ENCODE peak calls at places on chromosome 6, in nine cellular contexts. Y is BJ, V is A549, H is GM23248, O is left ventricle myocardium inferior, X is SJSA1, D is RWPE2, Z is H7, A is gastrocnemius medialis. Q is an unnamed sample.

GRCh38 chr6:40620546-40620945 is 33.4 kb upstream of the LRFN2 start:
- DNase-seq in Y (no peak), H (no peak), X (no peak), D (no peak), V (no peak), A (no peak), O (no peak), Z (no peak), Q (no peak)

GRCh38 chr6:11172501-11173337 is 59.7 kb downstream of the NEDD9 start:
- DNase-seq in O (peak; percentile 68), X (peak; percentile 65), H (peak; percentile 50), D (no peak), V (peak; percentile 64), A (peak; percentile 11), Y (no peak), Z (peak; percentile 72), Q (peak; percentile 55)

GRCh38 chr6:107115695-107116327 is 496 bp upstream of the BEND3 start:
- DNase-seq in X (peak; percentile 55), Y (no peak), A (no peak), Z (peak; percentile 92), H (peak; percentile 67), V (peak; percentile 61), O (no peak), D (peak; percentile 64), Q (peak; percentile 36)

GRCh38 chr6:136790411-136791295 is 1.6 kb downstream of the MAP3K5 start:
- DNase-seq in V (no peak), O (no peak), X (no peak), Y (no peak), H (no peak), A (no peak), D (no peak), Z (no peak), Q (no peak)

GRCh38 chr6:160679402-160679769 is 15.3 kb upstream of the LPA start:
- DNase-seq in Z (peak; percentile 76), D (no peak), A (no peak), O (no peak), V (no peak), Y (no peak), H (no peak), X (no peak), Q (no peak)

GRCh38 chr6:12818324-12818723 is 101.8 kb downstream of the PHACTR1 start:
- DNase-seq in O (no peak), X (no peak), H (no peak), V (no peak), Z (no peak), A (no peak), Y (no peak), D (no peak), Q (no peak)

GRCh38 chr6:29130644-29131043 is 22.8 kb downstream of the OR2J3 start:
- DNase-seq in Y (no peak), X (no peak), A (no peak), D (no peak), V (no peak), H (no peak), O (no peak), Z (no peak), Q (no peak)

GRCh38 chr6:24929255-24929654 is 6.5 kb downstream of the RIPOR2 start:
- DNase-seq in V (no peak), Z (no peak), D (no peak), A (no peak), X (no peak), Y (no peak), H (no peak), O (no peak), Q (no peak)

GRCh38 chr6:127192911-127193503 is 73.7 kb upstream of the RNF146 start:
- DNase-seq in D (no peak), A (no peak), Y (peak; percentile 72), Z (no peak), H (peak; percentile 81), O (no peak), X (no peak), V (no peak), Q (no peak)

GRCh38 chr6:52293067-52293466 is 8.5 kb upstream of the MCM3 start:
- DNase-seq in H (no peak), Y (no peak), X (no peak), D (no peak), A (no peak), Z (no peak), O (no peak), V (no peak), Q (no peak)

GRCh38 chr6:127177030-127177928 is 58.8 kb downstream of the RSPO3 start:
- DNase-seq in O (no peak), V (no peak), D (no peak), Z (no peak), H (peak; percentile 77), A (no peak), X (no peak), Y (peak; percentile 55), Q (no peak)

GRCh38 chr6:169589293-169589692 is 112.5 kb downstream of the WDR27 start:
- DNase-seq in Y (no peak), O (no peak), A (no peak), V (no peak), H (peak; percentile 40), X (no peak), Z (no peak), D (no peak), Q (peak; percentile 16)

GRCh38 chr6:50410577-50410976 is 302.7 kb upstream of the TFAP2D start:
- DNase-seq in A (no peak), H (no peak), X (no peak), Y (no peak), O (no peak), V (no peak), Z (no peak), D (no peak), Q (no peak)

GRCh38 chr6:106037060-106037459 is 49.1 kb upstream of the PRDM1 start:
- DNase-seq in O (no peak), A (no peak), Y (peak; percentile 31), D (no peak), X (no peak), V (no peak), H (peak; percentile 50), Z (no peak), Q (no peak)

GRCh38 chr6:290111-290932 is 2.0 kb upstream of the DUSP22 start:
- DNase-seq in A (no peak), O (no peak), Z (no peak), Y (no peak), H (no peak), V (no peak), X (no peak), D (no peak), Q (no peak)

GRCh38 chr6:166757226-166758135 is 130.4 kb upstream of the RPS6KA2 start:
- DNase-seq in D (no peak), X (no peak), Y (no peak), Z (peak; percentile 76), O (no peak), H (peak; percentile 75), A (no peak), V (no peak), Q (peak; percentile 51)

DNA sequence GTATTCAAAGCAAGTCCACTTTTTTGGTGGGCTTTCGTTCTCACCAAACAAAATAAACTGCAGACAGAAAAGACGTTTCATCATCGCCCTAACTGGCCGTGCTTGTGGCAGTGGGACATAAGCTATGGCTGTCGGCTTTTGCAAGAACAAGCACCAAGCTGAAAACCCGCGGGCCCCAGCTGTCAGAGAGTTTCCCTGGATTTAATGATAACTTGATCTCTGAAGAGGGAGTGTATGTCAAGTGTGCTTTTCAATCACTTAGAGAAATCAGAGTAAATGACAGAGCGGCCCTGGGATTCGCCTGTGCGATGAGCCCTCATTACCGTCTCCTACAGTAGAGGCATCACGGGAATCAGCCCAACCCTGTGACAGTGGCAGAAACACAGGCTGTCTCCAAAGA is 54.7 kb upstream of the SASH1 start:
- DNase-seq in V (no peak), D (no peak), O (no peak), Y (no peak), A (no peak), X (no peak), H (no peak), Z (no peak), Q (no peak)
- H3K4me3 ChIP-seq in V (no peak overlapping the region), D (no peak overlapping the region), O (no peak overlapping the region), Y (no peak overlapping the region), A (no peak overlapping the region), X (no peak overlapping the region), H (no peak overlapping the region), Z (no peak overlapping the region), Q (no peak overlapping the region)

GRCh38 chr6:43091020-43091419 is 14.9 kb downstream of the PTK7 start:
- DNase-seq in H (no peak), Z (no peak), V (no peak), A (no peak), O (no peak), Y (no peak), D (no peak), X (no peak), Q (no peak)

GRCh38 chr6:43091592-43091991 is 15.5 kb downstream of the PTK7 start:
- DNase-seq in Z (no peak), D (no peak), H (no peak), A (no peak), Y (no peak), X (no peak), V (no peak), O (no peak), Q (no peak)

GRCh38 chr6:43090557-43090952 is 14.4 kb downstream of the PTK7 start:
- DNase-seq in H (no peak), V (no peak), A (no peak), Y (no peak), D (no peak), Z (peak; percentile 67), O (no peak), X (no peak), Q (no peak)

GRCh38 chr6:43093361-43094289 is 17.5 kb downstream of the PTK7 start:
- DNase-seq in X (peak; percentile 70), Z (peak; percentile 31), V (no peak), A (peak; percentile 37), Y (peak; percentile 62), O (no peak), H (peak; percentile 90), D (no peak), Q (peak; percentile 67)

DNA sequence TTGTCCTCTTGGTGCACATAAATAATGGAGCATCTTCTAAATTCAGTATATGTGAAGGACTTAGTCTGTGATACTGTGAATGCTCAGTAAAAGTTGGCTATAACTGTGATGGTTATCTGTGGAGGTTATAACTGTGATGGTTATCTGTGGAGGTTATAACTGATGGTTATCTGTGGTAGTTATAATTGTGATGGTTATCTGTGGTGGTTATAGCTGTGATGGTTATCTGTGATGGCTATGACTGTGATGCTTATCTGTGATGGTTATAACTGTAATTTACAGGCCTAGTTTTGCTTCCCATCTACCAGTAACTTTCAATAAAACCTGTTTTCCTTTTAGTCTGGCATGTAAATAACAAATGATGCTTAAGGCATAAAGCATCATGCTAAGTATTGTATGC is 16.5 kb downstream of the PTK7 start:
- DNase-seq in O (no peak), X (no peak), H (no peak), D (no peak), A (no peak), Y (no peak), Z (no peak), V (no peak), Q (peak; percentile 50)
- H3K4me3 ChIP-seq in O (no peak overlapping the region), X (no peak overlapping the region), H (no peak overlapping the region), D (no peak overlapping the region), A (no peak overlapping the region), Y (no peak overlapping the region), Z (no peak overlapping the region), V (no peak overlapping the region), Q (no peak overlapping the region)

GRCh38 chr6:22056398-22056797 is 240.4 kb downstream of the PRL start:
- DNase-seq in D (no peak), H (no peak), V (no peak), Y (no peak), X (no peak), A (no peak), Z (no peak), O (no peak), Q (no peak)
- H3K4me3 ChIP-seq in D (no peak overlapping the region), H (no peak overlapping the region), V (no peak overlapping the region), Y (no peak overlapping the region), X (no peak overlapping the region), A (no peak overlapping the region), Z (no peak overlapping the region), O (no peak overlapping the region), Q (no peak overlapping the region)

GRCh38 chr6:27901801-27902200 is 10.4 kb downstream of the OR2B2 start:
- DNase-seq in X (no peak), Z (no peak), Y (no peak), A (no peak), H (no peak), D (no peak), O (no peak), V (peak; percentile 35), Q (no peak)
- H3K4me3 ChIP-seq in X (no peak overlapping the region), Z (no peak overlapping the region), Y (no peak overlapping the region), A (no peak overlapping the region), H (no peak overlapping the region), D (no peak overlapping the region), O (peak overlapping the region; percentile 69), V (peak overlapping the region; percentile 62), Q (peak overlapping the region; percentile 70)